ENCODE peak calls at places on chromosome 5, in five cellular contexts. One of them, this sample, is unnamed.

GRCh38 chr5:88143693-88144218 is 124.9 kb downstream of the TMEM161B start:
- DNase-seq in WERI-Rb-1: no peak
- DNase-seq in renal cortical epithelial cell: no peak
- DNase-seq in skeletal muscle cell: no peak
- DNase-seq in neural crest cell: no peak
- DNase-seq in this sample: no peak

GRCh38 chr5:87266914-87267573 is 639 bp upstream of the RASA1 start:
- DNase-seq in WERI-Rb-1: no peak
- DNase-seq in renal cortical epithelial cell: no peak
- DNase-seq in skeletal muscle cell: no peak
- DNase-seq in neural crest cell: no peak
- DNase-seq in this sample: no peak

GRCh38 chr5:141617682-141618029 is 1.1 kb downstream of the DIAPH1 start:
- DNase-seq in WERI-Rb-1: no peak
- DNase-seq in renal cortical epithelial cell: peak
- DNase-seq in skeletal muscle cell: no peak
- DNase-seq in neural crest cell: no peak
- DNase-seq in this sample: no peak

GRCh38 chr5:58890265-58890664 is 307.4 kb downstream of the RAB3C start:
- DNase-seq in WERI-Rb-1: no peak
- DNase-seq in renal cortical epithelial cell: no peak
- DNase-seq in skeletal muscle cell: no peak
- DNase-seq in neural crest cell: no peak
- DNase-seq in this sample: no peak

GRCh38 chr5:50984628-50985027 is 318.2 kb downstream of the PARP8 start:
- DNase-seq in WERI-Rb-1: no peak
- DNase-seq in renal cortical epithelial cell: no peak
- DNase-seq in skeletal muscle cell: no peak
- DNase-seq in neural crest cell: no peak
- DNase-seq in this sample: no peak

GRCh38 chr5:96434201-96434645 is 1.2 kb upstream of the PCSK1 start:
- DNase-seq in WERI-Rb-1: no peak
- DNase-seq in renal cortical epithelial cell: peak
- DNase-seq in skeletal muscle cell: peak
- DNase-seq in neural crest cell: peak
- DNase-seq in this sample: peak

GRCh38 chr5:59694416-59694815 is 199.1 kb downstream of the PDE4D start:
- DNase-seq in WERI-Rb-1: no peak
- DNase-seq in renal cortical epithelial cell: no peak
- DNase-seq in skeletal muscle cell: no peak
- DNase-seq in neural crest cell: no peak
- DNase-seq in this sample: no peak

GRCh38 chr5:138033275-138033808 is 463 bp upstream of the FAM13B start:
- DNase-seq in WERI-Rb-1: no peak
- DNase-seq in renal cortical epithelial cell: no peak
- DNase-seq in skeletal muscle cell: no peak
- DNase-seq in neural crest cell: no peak
- DNase-seq in this sample: no peak

GRCh38 chr5:96765043-96765442 is 42.7 kb downstream of the ERAP1 start:
- DNase-seq in WERI-Rb-1: no peak
- DNase-seq in renal cortical epithelial cell: no peak
- DNase-seq in skeletal muscle cell: no peak
- DNase-seq in neural crest cell: no peak
- DNase-seq in this sample: no peak

GRCh38 chr5:128201065-128201926 is 117.7 kb downstream of the SLC12A2 start:
- DNase-seq in WERI-Rb-1: peak
- DNase-seq in renal cortical epithelial cell: peak
- DNase-seq in skeletal muscle cell: no peak
- DNase-seq in neural crest cell: peak
- DNase-seq in this sample: peak

GRCh38 chr5:56375011-56375410 is 141.9 kb upstream of the ANKRD55 start:
- DNase-seq in WERI-Rb-1: no peak
- DNase-seq in renal cortical epithelial cell: no peak
- DNase-seq in skeletal muscle cell: no peak
- DNase-seq in neural crest cell: no peak
- DNase-seq in this sample: no peak

GRCh38 chr5:135393691-135394090 is 5.3 kb downstream of the MACROH2A1 start:
- DNase-seq in WERI-Rb-1: no peak
- DNase-seq in renal cortical epithelial cell: no peak
- DNase-seq in skeletal muscle cell: no peak
- DNase-seq in neural crest cell: no peak
- DNase-seq in this sample: no peak

GRCh38 chr5:177609076-177610059 is 9.4 kb downstream of the B4GALT7 start:
- DNase-seq in WERI-Rb-1: no peak
- DNase-seq in renal cortical epithelial cell: no peak
- DNase-seq in skeletal muscle cell: no peak
- DNase-seq in neural crest cell: no peak
- DNase-seq in this sample: no peak

GRCh38 chr5:173247050-173247449 is 12.0 kb upstream of the NKX2-5 start:
- DNase-seq in WERI-Rb-1: no peak
- DNase-seq in renal cortical epithelial cell: no peak
- DNase-seq in skeletal muscle cell: no peak
- DNase-seq in neural crest cell: no peak
- DNase-seq in this sample: no peak

GRCh38 chr5:96663608-96664007 is 1.4 kb downstream of the CAST start:
- DNase-seq in WERI-Rb-1: no peak
- DNase-seq in renal cortical epithelial cell: no peak
- DNase-seq in skeletal muscle cell: no peak
- DNase-seq in neural crest cell: no peak
- DNase-seq in this sample: no peak

GRCh38 chr5:115297043-115297442 is 589 bp upstream of the CCDC112 start:
- DNase-seq in WERI-Rb-1: no peak
- DNase-seq in renal cortical epithelial cell: peak
- DNase-seq in skeletal muscle cell: no peak
- DNase-seq in neural crest cell: no peak
- DNase-seq in this sample: no peak

GRCh38 chr5:175872287-175873089 is 1.1 kb downstream of the CPLX2 start:
- DNase-seq in WERI-Rb-1: peak
- DNase-seq in renal cortical epithelial cell: no peak
- DNase-seq in skeletal muscle cell: no peak
- DNase-seq in neural crest cell: no peak
- DNase-seq in this sample: no peak

GRCh38 chr5:59587489-59588337 is 305.8 kb downstream of the PDE4D start:
- DNase-seq in WERI-Rb-1: peak
- DNase-seq in renal cortical epithelial cell: peak
- DNase-seq in skeletal muscle cell: peak
- DNase-seq in neural crest cell: peak
- DNase-seq in this sample: peak

GRCh38 chr5:170105643-170106611 is at the start of gene FOXI1:
- DNase-seq in WERI-Rb-1: no peak
- DNase-seq in renal cortical epithelial cell: no peak
- DNase-seq in skeletal muscle cell: no peak
- DNase-seq in neural crest cell: no peak
- DNase-seq in this sample: no peak

GRCh38 chr5:141780952-141781730 is 97.1 kb downstream of the PCDH1 start:
- DNase-seq in WERI-Rb-1: no peak
- DNase-seq in renal cortical epithelial cell: no peak
- DNase-seq in skeletal muscle cell: no peak
- DNase-seq in neural crest cell: no peak
- DNase-seq in this sample: no peak

GRCh38 chr5:82106207-82106606 is 134.4 kb downstream of the ATG10 start:
- DNase-seq in WERI-Rb-1: no peak
- DNase-seq in renal cortical epithelial cell: peak
- DNase-seq in skeletal muscle cell: no peak
- DNase-seq in neural crest cell: no peak
- DNase-seq in this sample: no peak

GRCh38 chr5:517535-518100 is 6.6 kb downstream of the SLC9A3 start:
- DNase-seq in WERI-Rb-1: no peak
- DNase-seq in renal cortical epithelial cell: no peak
- DNase-seq in skeletal muscle cell: no peak
- DNase-seq in neural crest cell: no peak
- DNase-seq in this sample: no peak

This sample was measured in NT2/D1.